ENCODE peak calls at places on chromosomes 5 and 9, in eight cellular contexts. S is H54, P is testis, Z is iPS-NIHi11, I is kidney tubule cell, O is NAMALWA, J is ELR, A is mammary epithelial cell. W is an unnamed sample.

GRCh38 chr5:78574731-78575161 is 73.8 kb downstream of the LHFPL2 start:
- DNase-seq in J (peak; percentile 63), Z (no peak), I (peak; percentile 61), P (no peak), O (no peak), S (no peak), A (peak; percentile 66), W (peak; percentile 62)

GRCh38 chr5:33736510-33736909 is 155.3 kb downstream of the ADAMTS12 start:
- DNase-seq in S (no peak), P (no peak), Z (no peak), O (no peak), A (peak; percentile 11), J (peak; percentile 93), I (peak; percentile 70), W (peak; percentile 24)

GRCh38 chr5:180784497-180785097 is 18.0 kb downstream of the MGAT1 start:
- DNase-seq in S (no peak), Z (peak; percentile 78), P (peak; percentile 92), J (peak; percentile 88), A (peak; percentile 57), I (peak; percentile 78), O (peak; percentile 80), W (peak; percentile 92)

GRCh38 chr5:149680810-149681221 is 49.3 kb upstream of the PPARGC1B start:
- DNase-seq in Z (no peak), O (peak; percentile 69), I (no peak), S (no peak), J (no peak), A (no peak), P (peak; percentile 32), W (no peak)

GRCh38 chr5:31963358-31963757 is 210.8 kb downstream of the GOLPH3 start:
- DNase-seq in J (no peak), Z (no peak), I (no peak), S (no peak), O (no peak), A (no peak), P (peak; percentile 40), W (peak; percentile 6)

GRCh38 chr5:180611140-180611850 is 20.0 kb upstream of the SCGB3A1 start:
- DNase-seq in A (no peak), P (no peak), S (peak; percentile 67), J (no peak), O (no peak), I (no peak), Z (no peak), W (peak; percentile 18)

GRCh38 chr5:180636403-180637075 is 12.9 kb downstream of the FLT4 start:
- DNase-seq in J (peak; percentile 68), I (peak; percentile 67), Z (no peak), O (no peak), S (peak; percentile 69), A (no peak), P (no peak), W (no peak)

GRCh38 chr9:130488621-130489330 is 44.0 kb downstream of the ASS1 start:
- DNase-seq in I (no peak), J (no peak), O (no peak), P (no peak), Z (no peak), A (no peak), S (no peak), W (no peak)

GRCh38 chr9:125852386-125852785 is 105.2 kb downstream of the PBX3 start:
- DNase-seq in I (no peak), Z (no peak), P (no peak), S (no peak), O (no peak), A (no peak), J (no peak), W (no peak)

GRCh38 chr5:115435776-115436712 is 108.5 kb downstream of the FEM1C start:
- DNase-seq in A (peak; percentile 73), J (peak; percentile 66), I (no peak), Z (no peak), P (no peak), S (no peak), O (no peak), W (peak; percentile 75)

GRCh38 chr5:59276886-59277514 is 616.5 kb downstream of the PDE4D start:
- DNase-seq in P (no peak), O (no peak), I (no peak), J (no peak), A (no peak), S (no peak), Z (no peak), W (no peak)

GRCh38 chr5:149549461-149550266 is 1.6 kb downstream of the CSNK1A1 start:
- DNase-seq in S (no peak), A (peak; percentile 65), O (peak; percentile 70), Z (peak; percentile 21), P (peak; percentile 41), J (peak; percentile 73), I (peak; percentile 71), W (peak; percentile 49)

GRCh38 chr5:151014680-151015343 is 5.6 kb upstream of the GPX3 start:
- DNase-seq in S (no peak), J (no peak), Z (no peak), I (peak; percentile 77), A (no peak), O (no peak), P (no peak), W (peak; percentile 61)

GRCh38 chr5:158976035-158976434 is 123.7 kb downstream of the EBF1 start:
- DNase-seq in A (peak; percentile 26), I (peak; percentile 82), Z (no peak), P (no peak), S (peak; percentile 11), O (no peak), J (peak; percentile 84), W (peak; percentile 82)

GRCh38 chr5:136007271-136007670 is 21.5 kb upstream of the TGFBI start:
- DNase-seq in A (no peak), I (no peak), O (no peak), P (no peak), Z (no peak), S (no peak), J (no peak), W (no peak)

GRCh38 chr5:139839918-139840317 is 44.3 kb downstream of the PSD2 start:
- DNase-seq in S (no peak), Z (no peak), J (no peak), P (no peak), A (no peak), I (no peak), O (no peak), W (no peak)

GRCh38 chr5:36200513-36200912 is 41.2 kb downstream of the NADK2 start:
- DNase-seq in O (no peak), J (peak; percentile 88), I (peak; percentile 64), S (no peak), A (peak; percentile 78), Z (no peak), P (no peak), W (peak; percentile 81)

GRCh38 chr9:99822096-99822595 is 461 bp downstream of the NR4A3 start:
- DNase-seq in Z (no peak), I (peak; percentile 48), O (no peak), P (no peak), J (peak; percentile 50), S (no peak), A (no peak), W (no peak)

GRCh38 chr5:171537463-171537862 is 118.0 kb downstream of the FGF18 start:
- DNase-seq in J (peak; percentile 59), I (peak; percentile 74), O (no peak), A (no peak), Z (no peak), S (peak; percentile 24), P (no peak), W (no peak)

GRCh38 chr5:140220032-140220697 is 45.2 kb downstream of the CYSTM1 start:
- DNase-seq in P (no peak), J (peak; percentile 74), I (peak; percentile 96), A (peak; percentile 74), Z (no peak), O (no peak), S (no peak), W (peak; percentile 25)

GRCh38 chr5:16134204-16134603 is 45.4 kb downstream of the MARCHF11 start:
- DNase-seq in J (no peak), A (no peak), Z (no peak), O (no peak), P (no peak), S (no peak), I (no peak), W (no peak)

GRCh38 chr5:72010395-72010794 is 96.9 kb upstream of the MAP1B start:
- DNase-seq in J (no peak), O (no peak), P (no peak), Z (no peak), I (no peak), S (no peak), A (no peak), W (no peak)

GRCh38 chr5:167982-168660 is 23.2 kb upstream of the LRRC14B start:
- DNase-seq in Z (no peak), P (no peak), J (peak; percentile 99), O (no peak), S (peak; percentile 91), A (peak; percentile 20), I (peak; percentile 90), W (peak; percentile 88)

GRCh38 chr9:114834386-114834785 is 28.5 kb upstream of the TNFSF15 start:
- DNase-seq in O (no peak), Z (no peak), P (no peak), J (no peak), S (no peak), I (no peak), A (no peak), W (no peak)

W was measured in PC-3.